ENCODE peak calls at places on chromosomes 5 and 9, in five cellular contexts. F is aorta; H is H7; S is CD4-positive, alpha-beta memory T cell; U is choroid plexus epithelial cell. O is an unnamed sample.

GRCh38 chr9:7534211-7534935 is 265.2 kb downstream of the DMAC1 start:
- DNase-seq in F (no peak), H (no peak), S (no peak), U (no peak), O (no peak)

GRCh38 chr9:70615566-70616138 is 201.2 kb upstream of the KLF9 start:
- DNase-seq in F (no peak), H (no peak), S (no peak), U (no peak), O (no peak)

GRCh38 chr5:30736642-30737041 is 456.8 kb upstream of the CDH6 start:
- DNase-seq in F (no peak), H (no peak), S (no peak), U (peak; percentile 28), O (no peak)

GRCh38 chr5:131109540-131110255 is 55.4 kb downstream of the HINT1 start:
- DNase-seq in F (no peak), H (peak; percentile 36), S (peak; percentile 58), U (peak; percentile 65), O (no peak)

GRCh38 chr9:79023134-79023577 is 548.6 kb upstream of the TLE4 start:
- DNase-seq in F (no peak), H (no peak), S (no peak), U (peak; percentile 91), O (no peak)

GRCh38 chr9:88949425-88949824 is 41.8 kb upstream of the S1PR3 start:
- DNase-seq in F (no peak), H (no peak), S (no peak), U (peak; percentile 94), O (peak; percentile 70)

GRCh38 chr5:119651496-119651895 is 22.1 kb downstream of the FAM170A start:
- DNase-seq in F (no peak), H (no peak), S (no peak), U (no peak), O (no peak)

GRCh38 chr5:143889986-143890385 is 78.0 kb downstream of the HMHB1 start:
- DNase-seq in F (no peak), H (no peak), S (no peak), U (peak; percentile 89), O (no peak)

GRCh38 chr9:110429453-110429852 is 91.8 kb upstream of the TXNDC8 start:
- DNase-seq in F (no peak), H (no peak), S (no peak), U (peak; percentile 37), O (no peak)

GRCh38 chr5:989961-990530 is 18.6 kb upstream of the NKD2 start:
- DNase-seq in F (peak; percentile 86), H (peak; percentile 89), S (no peak), U (no peak), O (peak; percentile 91)

GRCh38 chr5:77463905-77464304 is 28.2 kb downstream of the WDR41 start:
- DNase-seq in F (no peak), H (no peak), S (no peak), U (peak; percentile 37), O (no peak)

GRCh38 chr5:59124983-59125960 is 542.4 kb downstream of the RAB3C start:
- DNase-seq in F (no peak), H (no peak), S (no peak), U (peak; percentile 75), O (no peak)

GRCh38 chr5:58825899-58826298 is 243.0 kb downstream of the RAB3C start:
- DNase-seq in F (no peak), H (no peak), S (no peak), U (no peak), O (no peak)

GRCh38 chr9:129596541-129597328 is 24.2 kb downstream of the C9orf50 start:
- DNase-seq in F (peak; percentile 79), H (peak; percentile 90), S (no peak), U (peak; percentile 92), O (no peak)

GRCh38 chr5:138273834-138274188 is 610 bp downstream of the GFRA3 start:
- DNase-seq in F (no peak), H (no peak), S (no peak), U (no peak), O (no peak)
- H3K4me3 ChIP-seq in F (peak overlapping the region; percentile 25), H (peak overlapping the region; percentile 51), S (no peak overlapping the region), U (peak overlapping the region; percentile 48), O (no peak overlapping the region)

GRCh38 chr5:17114715-17115599 is 102.5 kb upstream of the BASP1 start:
- DNase-seq in F (no peak), H (no peak), S (no peak), U (no peak), O (no peak)

GRCh38 chr5:17118631-17119030 is 98.8 kb upstream of the BASP1 start:
- DNase-seq in F (peak; percentile 85), H (no peak), S (no peak), U (peak; percentile 95), O (peak; percentile 64)

GRCh38 chr5:17114233-17114632 is 103.2 kb upstream of the BASP1 start:
- DNase-seq in F (no peak), H (no peak), S (no peak), U (no peak), O (no peak)

GRCh38 chr5:17113174-17113941 is 104.1 kb upstream of the BASP1 start:
- DNase-seq in F (no peak), H (no peak), S (no peak), U (peak; percentile 93), O (no peak)
- H3K4me3 ChIP-seq in F (no peak overlapping the region), H (no peak overlapping the region), S (no peak overlapping the region), U (no peak overlapping the region), O (no peak overlapping the region)

GRCh38 chr5:114362977-114363721 is 1.3 kb downstream of the KCNN2 start:
- DNase-seq in F (peak; percentile 35), H (peak; percentile 19), S (no peak), U (no peak), O (no peak)

GRCh38 chr5:114362197-114362976 is 517 bp downstream of the KCNN2 start:
- DNase-seq in F (peak; percentile 38), H (peak; percentile 78), S (no peak), U (no peak), O (no peak)

GRCh38 chr5:114360816-114361723 is 800 bp upstream of the KCNN2 start:
- DNase-seq in F (no peak), H (peak; percentile 90), S (no peak), U (no peak), O (peak; percentile 81)

GRCh38 chr5:114361724-114362196 is at the start of gene KCNN2:
- DNase-seq in F (peak; percentile 48), H (peak; percentile 88), S (no peak), U (peak; percentile 35), O (peak; percentile 84)

DNA sequence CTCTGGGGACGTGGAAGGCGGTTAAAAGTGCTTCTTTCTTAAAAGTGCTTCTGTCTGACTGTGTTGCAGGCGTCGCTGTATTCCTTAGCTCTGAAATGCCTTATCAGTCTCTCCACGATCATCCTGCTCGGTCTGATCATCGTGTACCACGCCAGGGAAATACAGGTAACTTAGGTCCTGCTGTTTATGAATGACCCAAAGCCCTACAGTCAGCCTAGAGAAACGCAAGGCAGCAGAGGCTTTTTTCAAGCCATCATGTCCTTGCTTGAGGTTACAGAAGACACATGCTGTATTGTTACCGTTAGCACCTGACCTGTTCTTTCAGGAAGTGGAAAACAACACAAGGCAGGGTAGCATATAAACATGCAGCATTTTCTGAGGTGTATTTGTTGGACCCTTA is 2.0 kb downstream of the KCNN2 start:
- DNase-seq in F (no peak), H (peak; percentile 10), S (no peak), U (no peak), O (no peak)
- H3K4me3 ChIP-seq in F (no peak overlapping the region), H (peak overlapping the region; percentile 95), S (no peak overlapping the region), U (no peak overlapping the region), O (peak overlapping the region; percentile 2)

DNA sequence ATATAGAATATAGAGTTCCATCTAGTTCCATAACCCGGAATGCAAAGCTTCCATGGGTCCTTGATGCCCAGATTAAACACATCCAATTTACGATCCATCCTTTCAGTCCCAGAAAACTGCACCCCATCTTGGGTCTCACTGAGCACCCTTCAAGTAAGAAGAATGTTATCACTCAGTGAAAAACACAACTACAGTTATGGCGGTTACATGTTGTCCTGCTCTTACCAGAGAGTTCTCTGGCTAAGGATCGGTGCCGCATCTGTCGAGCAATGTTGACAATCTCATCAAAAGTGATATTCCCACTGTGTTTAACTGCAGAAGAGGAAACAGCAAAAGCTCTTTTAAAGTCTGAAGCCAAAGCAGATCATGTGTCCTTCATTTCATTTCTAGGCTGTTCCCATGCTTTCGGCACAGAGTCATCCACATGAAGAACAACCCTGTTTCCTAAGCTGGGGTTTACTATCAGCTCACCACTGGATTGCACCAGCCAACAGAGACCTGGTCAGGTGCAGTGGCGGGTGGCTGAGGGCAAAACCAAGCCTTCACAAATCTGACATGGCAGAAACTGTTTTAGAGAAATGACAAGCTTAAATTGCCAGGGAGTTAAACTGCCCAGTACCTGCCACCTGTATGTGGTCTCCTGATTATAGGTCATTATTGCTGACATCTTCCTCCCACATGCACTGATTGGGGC is 2.9 kb downstream of the RPL12 start:
- DNase-seq in F (no peak), H (no peak), S (no peak), U (peak; percentile 39), O (no peak)
- H3K4me3 ChIP-seq in F (no peak overlapping the region), H (no peak overlapping the region), S (no peak overlapping the region), U (peak overlapping the region; percentile 97), O (no peak overlapping the region)

DNA sequence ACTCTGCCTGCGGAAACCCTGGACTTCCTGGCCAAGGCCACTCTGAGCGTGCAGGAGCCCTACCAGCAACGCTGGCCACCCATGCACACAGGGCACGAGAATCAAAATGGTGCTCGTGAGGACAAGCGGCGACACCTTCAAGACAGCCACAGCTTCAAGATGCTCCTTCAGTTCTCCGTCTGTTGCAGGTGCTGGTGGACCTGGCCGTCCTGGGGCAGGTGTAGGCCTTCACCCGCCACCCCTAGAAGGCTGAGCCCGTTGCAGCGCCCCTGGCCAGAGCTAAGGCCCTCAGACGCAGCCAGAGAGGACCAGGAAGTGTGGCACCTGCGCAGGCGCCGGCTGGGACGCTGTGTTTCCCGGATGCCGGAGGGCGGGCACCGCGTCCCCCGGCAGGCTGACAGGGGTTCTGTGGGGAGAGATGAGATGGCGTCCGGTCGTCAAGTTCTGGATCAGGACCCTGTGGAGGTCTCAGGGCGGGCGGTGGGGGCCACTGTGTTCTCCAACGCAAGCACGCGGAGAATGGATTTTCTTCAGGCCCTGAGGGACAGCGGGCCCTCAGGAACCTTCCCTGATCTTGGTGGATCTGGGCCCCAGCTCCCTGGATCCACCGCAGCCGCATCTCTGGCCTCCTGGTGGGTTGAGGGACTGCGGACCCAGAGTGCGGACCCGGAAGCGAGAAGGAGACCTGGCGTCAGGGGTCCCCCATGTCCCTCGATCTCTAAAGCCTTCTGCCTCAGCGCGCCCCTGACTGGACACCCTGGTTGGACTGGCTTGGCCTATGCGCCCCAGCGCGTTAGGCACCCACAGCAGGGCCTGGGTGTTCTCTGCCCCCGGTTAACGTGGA is 1770.8 kb upstream of the CDH9 start:
- DNase-seq in F (no peak), H (peak; percentile 4), S (no peak), U (no peak), O (no peak)
- H3K4me3 ChIP-seq in F (no peak overlapping the region), H (no peak overlapping the region), S (no peak overlapping the region), U (no peak overlapping the region), O (no peak overlapping the region)

DNA sequence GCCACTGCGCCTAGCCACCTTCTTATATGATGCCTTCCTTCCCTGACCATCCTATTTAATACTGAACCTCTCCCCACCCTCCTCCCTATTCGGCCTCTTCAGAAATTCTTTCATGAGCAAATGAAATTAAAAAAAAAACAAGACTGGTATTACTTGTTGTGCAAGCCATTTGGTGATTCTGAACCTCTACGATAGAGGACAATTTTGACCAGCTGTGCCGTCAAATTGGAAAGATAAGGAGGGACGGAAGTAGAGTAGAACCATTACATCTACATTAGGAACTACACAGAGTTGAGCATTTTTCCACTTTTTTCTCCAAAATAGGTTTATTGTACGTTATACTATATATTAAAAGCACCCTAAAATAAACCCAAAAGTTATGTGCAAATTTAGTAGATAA is 2.9 kb downstream of the DHX29 start:
- DNase-seq in F (no peak), H (no peak), S (no peak), U (no peak), O (no peak)
- H3K4me3 ChIP-seq in F (no peak overlapping the region), H (no peak overlapping the region), S (no peak overlapping the region), U (no peak overlapping the region), O (no peak overlapping the region)